ENCODE peak calls at places on chromosomes 4 and X, in eight cellular contexts. One of them, this sample, is unnamed.

GRCh38 chr4:53899544-53900274 is 164.7 kb downstream of the CHIC2 start:
- DNase-seq in GM13976: no peak
- DNase-seq in natural killer cell: no peak
- DNase-seq in tibial artery: no peak
- DNase-seq in GM23338: no peak
- DNase-seq in fibroblast of pulmonary artery: peak
- DNase-seq in IMR-90: peak
- DNase-seq in A673: no peak
- DNase-seq in this sample: no peak

GRCh38 chr4:116180056-116180690 is 905.2 kb downstream of the TRAM1L1 start:
- DNase-seq in GM13976: peak
- DNase-seq in natural killer cell: no peak
- DNase-seq in tibial artery: no peak
- DNase-seq in GM23338: peak
- DNase-seq in fibroblast of pulmonary artery: peak
- DNase-seq in IMR-90: no peak
- DNase-seq in A673: peak
- DNase-seq in this sample: no peak

GRCh38 chr4:32929738-32930688 is 2209.8 kb downstream of the PCDH7 start:
- DNase-seq in GM13976: no peak
- DNase-seq in natural killer cell: no peak
- DNase-seq in tibial artery: no peak
- DNase-seq in GM23338: no peak
- DNase-seq in fibroblast of pulmonary artery: no peak
- DNase-seq in IMR-90: no peak
- DNase-seq in A673: peak
- DNase-seq in this sample: no peak

GRCh38 chr4:168383510-168383909 is 65.0 kb upstream of the DDX60 start:
- DNase-seq in GM13976: no peak
- DNase-seq in natural killer cell: no peak
- DNase-seq in tibial artery: no peak
- DNase-seq in GM23338: no peak
- DNase-seq in fibroblast of pulmonary artery: no peak
- DNase-seq in IMR-90: no peak
- DNase-seq in A673: no peak
- DNase-seq in this sample: no peak

GRCh38 chr4:140091305-140091704 is 62.7 kb downstream of the MAML3 start:
- DNase-seq in GM13976: no peak
- DNase-seq in natural killer cell: no peak
- DNase-seq in tibial artery: no peak
- DNase-seq in GM23338: no peak
- DNase-seq in fibroblast of pulmonary artery: no peak
- DNase-seq in IMR-90: no peak
- DNase-seq in A673: no peak
- DNase-seq in this sample: no peak

GRCh38 chr4:145423017-145423708 is 58.5 kb upstream of the SMAD1 start:
- DNase-seq in GM13976: no peak
- DNase-seq in natural killer cell: no peak
- DNase-seq in tibial artery: no peak
- DNase-seq in GM23338: no peak
- DNase-seq in fibroblast of pulmonary artery: no peak
- DNase-seq in IMR-90: no peak
- DNase-seq in A673: peak
- DNase-seq in this sample: no peak

GRCh38 chr4:47926667-47927258 is 12.4 kb upstream of the NFXL1 start:
- DNase-seq in GM13976: peak
- DNase-seq in natural killer cell: peak
- DNase-seq in tibial artery: peak
- DNase-seq in GM23338: peak
- DNase-seq in fibroblast of pulmonary artery: peak
- DNase-seq in IMR-90: peak
- DNase-seq in A673: peak
- DNase-seq in this sample: no peak

GRCh38 chr4:148980782-148981181 is 538.6 kb upstream of the NR3C2 start:
- DNase-seq in GM13976: no peak
- DNase-seq in natural killer cell: no peak
- DNase-seq in tibial artery: no peak
- DNase-seq in GM23338: no peak
- DNase-seq in fibroblast of pulmonary artery: no peak
- DNase-seq in IMR-90: no peak
- DNase-seq in A673: no peak
- DNase-seq in this sample: no peak

GRCh38 chr4:158484173-158484885 is 37.4 kb upstream of the RXFP1 start:
- DNase-seq in GM13976: no peak
- DNase-seq in natural killer cell: no peak
- DNase-seq in tibial artery: no peak
- DNase-seq in GM23338: no peak
- DNase-seq in fibroblast of pulmonary artery: no peak
- DNase-seq in IMR-90: peak
- DNase-seq in A673: no peak
- DNase-seq in this sample: no peak

GRCh38 chr4:23962462-23962861 is 72.6 kb upstream of the PPARGC1A start:
- DNase-seq in GM13976: no peak
- DNase-seq in natural killer cell: no peak
- DNase-seq in tibial artery: no peak
- DNase-seq in GM23338: no peak
- DNase-seq in fibroblast of pulmonary artery: no peak
- DNase-seq in IMR-90: no peak
- DNase-seq in A673: no peak
- DNase-seq in this sample: no peak

GRCh38 chr4:3233391-3234071 is 15.4 kb upstream of the MSANTD1 start:
- DNase-seq in GM13976: no peak
- DNase-seq in natural killer cell: no peak
- DNase-seq in tibial artery: no peak
- DNase-seq in GM23338: peak
- DNase-seq in fibroblast of pulmonary artery: peak
- DNase-seq in IMR-90: peak
- DNase-seq in A673: no peak
- DNase-seq in this sample: no peak

GRCh38 chr4:101232074-101232776 is 115.1 kb downstream of the PPP3CA start:
- DNase-seq in GM13976: no peak
- DNase-seq in natural killer cell: no peak
- DNase-seq in tibial artery: peak
- DNase-seq in GM23338: no peak
- DNase-seq in fibroblast of pulmonary artery: peak
- DNase-seq in IMR-90: peak
- DNase-seq in A673: peak
- DNase-seq in this sample: no peak

GRCh38 chrX:41491267-41492004 is 44.3 kb downstream of the NYX start:
- DNase-seq in GM13976: no peak
- DNase-seq in natural killer cell: no peak
- DNase-seq in tibial artery: no peak
- DNase-seq in GM23338: peak
- DNase-seq in fibroblast of pulmonary artery: peak
- DNase-seq in IMR-90: peak
- DNase-seq in A673: peak
- DNase-seq in this sample: no peak

GRCh38 chr4:77538574-77539157 is 67.0 kb upstream of the CXCL13 start:
- DNase-seq in GM13976: no peak
- DNase-seq in natural killer cell: no peak
- DNase-seq in tibial artery: no peak
- DNase-seq in GM23338: no peak
- DNase-seq in fibroblast of pulmonary artery: peak
- DNase-seq in IMR-90: no peak
- DNase-seq in A673: no peak
- DNase-seq in this sample: no peak

GRCh38 chrX:1750267-1750666 is 135.4 kb downstream of the ASMT start:
- DNase-seq in GM13976: no peak
- DNase-seq in natural killer cell: no peak
- DNase-seq in tibial artery: no peak
- DNase-seq in GM23338: no peak
- DNase-seq in fibroblast of pulmonary artery: no peak
- DNase-seq in IMR-90: no peak
- DNase-seq in A673: no peak
- DNase-seq in this sample: no peak

GRCh38 chr4:84479663-84480062 is 19.4 kb downstream of the NKX6-1 start:
- DNase-seq in GM13976: no peak
- DNase-seq in natural killer cell: no peak
- DNase-seq in tibial artery: no peak
- DNase-seq in GM23338: peak
- DNase-seq in fibroblast of pulmonary artery: no peak
- DNase-seq in IMR-90: no peak
- DNase-seq in A673: no peak
- DNase-seq in this sample: no peak
- TF ChIP-seq CTCF in GM13976: no peak
- TF ChIP-seq CTCF in natural killer cell: no peak
- TF ChIP-seq CTCF in tibial artery: no peak
- TF ChIP-seq CTCF in GM23338: peak
- TF ChIP-seq CTCF in fibroblast of pulmonary artery: no peak
- TF ChIP-seq CTCF in IMR-90: no peak
- TF ChIP-seq CTCF in A673: no peak
- TF ChIP-seq CTCF in this sample: no peak

GRCh38 chrX:135544338-135544948 is 24.0 kb downstream of the INTS6L start:
- DNase-seq in GM13976: no peak
- DNase-seq in natural killer cell: no peak
- DNase-seq in tibial artery: no peak
- DNase-seq in GM23338: no peak
- DNase-seq in fibroblast of pulmonary artery: no peak
- DNase-seq in IMR-90: no peak
- DNase-seq in A673: no peak
- DNase-seq in this sample: no peak

GRCh38 chrX:135549519-135549918 is 29.1 kb downstream of the INTS6L start:
- DNase-seq in GM13976: no peak
- DNase-seq in natural killer cell: no peak
- DNase-seq in tibial artery: no peak
- DNase-seq in GM23338: no peak
- DNase-seq in fibroblast of pulmonary artery: no peak
- DNase-seq in IMR-90: no peak
- DNase-seq in A673: no peak
- DNase-seq in this sample: no peak

GRCh38 chrX:135543924-135544323 is 23.5 kb downstream of the INTS6L start:
- DNase-seq in GM13976: no peak
- DNase-seq in natural killer cell: peak
- DNase-seq in tibial artery: no peak
- DNase-seq in GM23338: peak
- DNase-seq in fibroblast of pulmonary artery: no peak
- DNase-seq in IMR-90: no peak
- DNase-seq in A673: no peak
- DNase-seq in this sample: no peak
- TF ChIP-seq CTCF in GM13976: peak
- TF ChIP-seq CTCF in natural killer cell: peak
- TF ChIP-seq CTCF in tibial artery: no peak
- TF ChIP-seq CTCF in GM23338: peak
- TF ChIP-seq CTCF in fibroblast of pulmonary artery: no peak
- TF ChIP-seq CTCF in IMR-90: no peak
- TF ChIP-seq CTCF in A673: peak
- TF ChIP-seq CTCF in this sample: no peak

DNA sequence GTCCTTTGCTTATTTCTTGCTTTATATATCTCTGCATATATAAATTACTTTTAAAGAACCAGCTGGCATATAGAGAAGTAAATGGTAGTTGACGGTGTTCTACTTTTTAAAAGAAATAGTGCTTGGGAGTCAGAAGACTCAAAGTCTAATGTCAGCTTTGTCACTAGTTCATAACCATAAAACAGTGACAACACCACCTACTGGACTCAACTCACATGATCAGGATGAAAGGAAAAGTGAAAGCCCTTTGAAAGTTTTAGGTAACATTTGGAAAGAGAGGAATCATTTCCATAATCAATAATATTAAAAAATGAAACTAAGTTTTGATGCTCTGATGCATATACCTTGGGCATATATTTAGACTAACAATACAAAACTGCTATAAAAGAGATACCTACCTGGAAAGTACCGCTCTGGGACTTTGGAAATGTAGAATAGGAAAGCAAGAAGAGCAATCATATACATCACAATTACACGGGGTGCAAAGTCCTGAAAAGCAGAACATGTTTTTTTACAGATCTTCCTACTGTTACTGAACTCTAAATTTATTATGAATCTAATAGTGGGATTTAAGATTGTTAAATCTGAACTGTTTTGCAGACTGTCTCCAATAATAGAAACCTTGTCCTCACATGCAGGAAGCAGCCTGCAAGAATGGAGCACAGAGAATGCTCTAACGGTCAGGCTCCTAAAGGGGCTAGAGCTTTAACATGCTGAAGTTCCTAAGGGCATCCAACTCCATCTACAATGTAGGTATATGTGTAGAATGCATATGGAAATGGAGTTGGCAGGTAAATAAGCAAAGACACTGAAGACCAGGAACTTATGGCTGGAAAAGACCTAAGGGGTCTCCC is 15.6 kb downstream of the PAQR3 start:
- DNase-seq in GM13976: no peak
- DNase-seq in natural killer cell: no peak
- DNase-seq in tibial artery: no peak
- DNase-seq in GM23338: no peak
- DNase-seq in fibroblast of pulmonary artery: peak
- DNase-seq in IMR-90: no peak
- DNase-seq in A673: no peak
- DNase-seq in this sample: no peak
- TF ChIP-seq CTCF in GM13976: no peak
- TF ChIP-seq CTCF in natural killer cell: no peak
- TF ChIP-seq CTCF in tibial artery: no peak
- TF ChIP-seq CTCF in GM23338: no peak
- TF ChIP-seq CTCF in fibroblast of pulmonary artery: peak
- TF ChIP-seq CTCF in IMR-90: no peak
- TF ChIP-seq CTCF in A673: peak
- TF ChIP-seq CTCF in this sample: no peak

GRCh38 chrX:110444996-110445395 is 86.3 kb downstream of the RTL9 start:
- DNase-seq in GM13976: no peak
- DNase-seq in natural killer cell: no peak
- DNase-seq in tibial artery: no peak
- DNase-seq in GM23338: no peak
- DNase-seq in fibroblast of pulmonary artery: no peak
- DNase-seq in IMR-90: no peak
- DNase-seq in A673: no peak
- DNase-seq in this sample: no peak

GRCh38 chrX:110448459-110448858 is 89.8 kb downstream of the RTL9 start:
- DNase-seq in GM13976: no peak
- DNase-seq in natural killer cell: no peak
- DNase-seq in tibial artery: no peak
- DNase-seq in GM23338: peak
- DNase-seq in fibroblast of pulmonary artery: no peak
- DNase-seq in IMR-90: no peak
- DNase-seq in A673: no peak
- DNase-seq in this sample: no peak

GRCh38 chrX:110440016-110440805 is 81.6 kb downstream of the RTL9 start:
- DNase-seq in GM13976: no peak
- DNase-seq in natural killer cell: no peak
- DNase-seq in tibial artery: no peak
- DNase-seq in GM23338: no peak
- DNase-seq in fibroblast of pulmonary artery: no peak
- DNase-seq in IMR-90: no peak
- DNase-seq in A673: no peak
- DNase-seq in this sample: no peak

GRCh38 chrX:110437686-110438085 is 79.0 kb downstream of the RTL9 start:
- DNase-seq in GM13976: no peak
- DNase-seq in natural killer cell: no peak
- DNase-seq in tibial artery: no peak
- DNase-seq in GM23338: no peak
- DNase-seq in fibroblast of pulmonary artery: no peak
- DNase-seq in IMR-90: no peak
- DNase-seq in A673: no peak
- DNase-seq in this sample: no peak

DNA sequence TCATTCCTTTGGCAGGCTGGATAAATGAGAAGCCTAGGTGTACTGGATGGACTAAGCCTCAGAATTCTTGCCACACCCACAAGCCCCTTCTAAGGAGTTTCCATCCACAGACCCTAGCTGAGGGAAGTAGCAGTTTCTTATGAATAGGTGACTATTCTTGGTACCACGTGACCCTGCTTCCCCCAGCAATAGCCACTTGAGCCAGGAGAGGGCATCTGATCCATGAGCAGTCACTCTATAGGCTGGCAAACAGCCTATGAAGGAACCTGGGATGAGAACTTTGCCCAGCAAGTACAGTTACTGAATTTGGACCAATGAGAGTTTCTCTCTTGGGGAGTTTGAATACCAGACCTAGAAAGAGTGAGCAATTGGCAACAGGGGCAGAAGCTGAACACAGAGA is 84.0 kb downstream of the RTL9 start:
- DNase-seq in GM13976: peak
- DNase-seq in natural killer cell: no peak
- DNase-seq in tibial artery: no peak
- DNase-seq in GM23338: peak
- DNase-seq in fibroblast of pulmonary artery: peak
- DNase-seq in IMR-90: peak
- DNase-seq in A673: peak
- DNase-seq in this sample: no peak
- TF ChIP-seq CTCF in GM13976: no peak
- TF ChIP-seq CTCF in natural killer cell: no peak
- TF ChIP-seq CTCF in tibial artery: no peak
- TF ChIP-seq CTCF in GM23338: peak
- TF ChIP-seq CTCF in fibroblast of pulmonary artery: peak
- TF ChIP-seq CTCF in IMR-90: peak
- TF ChIP-seq CTCF in A673: peak
- TF ChIP-seq CTCF in this sample: no peak